ENCODE peak calls at places on chromosomes 7 and 10, in four cellular contexts. Z, S, C and R are unnamed samples. For H3K27me3, the result is how much of the 10 kb centered on the place peaks cover.

GRCh38 chr10:79502561-79503309 is 9.6 kb upstream of the EIF5AL1 start:
- DNase-seq in Z (no peak), S (peak), C (no peak), R (peak)

GRCh38 chr7:101537935-101538595 is 91.0 kb downstream of the MYL10 start:
- DNase-seq in Z (no peak), S (no peak), C (no peak), R (peak)

GRCh38 chr7:87564290-87564963 is 36.3 kb downstream of the ABCB1 start:
- DNase-seq in Z (no peak), S (no peak), C (no peak), R (no peak)

GRCh38 chr7:151087247-151088018 is 1.2 kb downstream of the AGAP3 start:
- DNase-seq in Z (peak), S (peak), C (peak), R (peak)

GRCh38 chr7:91247497-91247896 is 16.7 kb upstream of the FZD1 start:
- DNase-seq in Z (no peak), S (no peak), C (no peak), R (no peak)

GRCh38 chr7:30173058-30173897 is 38.5 kb downstream of the MTURN start:
- DNase-seq in Z (peak), S (peak), C (peak), R (peak)

GRCh38 chr7:105389090-105389650 is 449 bp upstream of the SRPK2 start:
- DNase-seq in Z (peak), S (no peak), C (peak), R (peak)

GRCh38 chr10:76514891-76515290 is 1083.5 kb downstream of the LRMDA start:
- DNase-seq in Z (no peak), S (no peak), C (no peak), R (no peak)

GRCh38 chr10:6204063-6204340 is 1.3 kb downstream of the PFKFB3 start:
- DNase-seq in Z (peak), S (peak), C (no peak), R (peak)

GRCh38 chr7:155992974-155993373 is 180.7 kb upstream of the SHH start:
- DNase-seq in Z (peak), S (no peak), C (no peak), R (no peak)

GRCh38 chr7:36279251-36279925 is 110.3 kb upstream of the ANLN start:
- DNase-seq in Z (no peak), S (no peak), C (no peak), R (no peak)

GRCh38 chr7:20331231-20331880 is 656 bp downstream of the ITGB8 start:
- DNase-seq in Z (peak), S (peak), C (peak), R (peak)

GRCh38 chr10:112241651-112242341 is 41.4 kb upstream of the TECTB start:
- DNase-seq in Z (no peak), S (no peak), C (no peak), R (no peak)

GRCh38 chr10:93039721-93040120 is 20.9 kb upstream of the CYP26C1 start:
- DNase-seq in Z (no peak), S (no peak), C (no peak), R (no peak)

GRCh38 chr7:131057524-131058065 is 270.1 kb upstream of the MKLN1 start:
- DNase-seq in Z (no peak), S (no peak), C (no peak), R (no peak)

GRCh38 chr10:73629165-73629564 is 12.1 kb downstream of the MYOZ1 start:
- DNase-seq in Z (no peak), S (no peak), C (no peak), R (no peak)

GRCh38 chr10:84993251-84994035 is 665.1 kb downstream of the CCSER2 start:
- DNase-seq in Z (no peak), S (no peak), C (no peak), R (no peak)

GRCh38 chr10:21627331-21627730 is 93.3 kb downstream of the MLLT10 start:
- DNase-seq in Z (no peak), S (no peak), C (no peak), R (no peak)

GRCh38 chr7:68873616-68874015 is 724.7 kb upstream of the AUTS2 start:
- DNase-seq in Z (no peak), S (no peak), C (no peak), R (no peak)

GRCh38 chr7:44189286-44189992 is at the start of gene GCK:
- DNase-seq in Z (peak), S (no peak), C (no peak), R (no peak)

GRCh38 chr10:21518629-21519321 is 6.7 kb downstream of the SKIDA1 start:
- DNase-seq in Z (no peak), S (peak), C (no peak), R (no peak)

GRCh38 chr7:28858206-28858605 is 99.9 kb downstream of the TRIL start:
- DNase-seq in Z (no peak), S (no peak), C (no peak), R (no peak)

GRCh38 chr10:22539579-22540160 is 174.7 kb downstream of the PIP4K2A start:
- DNase-seq in Z (no peak), S (no peak), C (no peak), R (no peak)

GRCh38 chr7:116511552-116512523 is 12.3 kb downstream of the CAV2 start:
- DNase-seq in Z (no peak), S (no peak), C (no peak), R (no peak)

DNA sequence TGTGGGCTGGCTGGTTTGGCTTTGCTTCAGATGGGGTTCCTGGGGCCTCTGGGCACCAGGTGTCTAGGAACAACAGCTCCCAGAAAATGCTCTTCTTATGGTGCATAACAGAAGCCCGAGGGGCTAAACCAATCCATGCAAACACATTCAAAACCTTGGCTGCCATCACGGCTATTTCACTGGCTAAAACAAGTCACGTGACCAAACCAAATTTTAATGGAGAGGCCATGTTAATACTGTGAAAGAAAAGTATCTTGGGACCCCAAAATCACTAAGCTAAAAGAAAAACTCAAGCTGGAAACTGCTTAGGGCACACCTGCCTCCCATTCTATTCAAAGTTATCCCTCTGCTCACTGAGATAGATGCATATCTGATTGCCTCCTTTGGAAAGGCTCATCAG is 19.1 kb upstream of the KCNK18 start:
- DNase-seq in Z (no peak), S (no peak), C (no peak), R (no peak)
- H3K27me3 ChIP-seq in Z (under half), S (under half), C (half or more), R (under half)

GRCh38 chr10:80996615-80997193 is 459.0 kb downstream of the SH2D4B start:
- DNase-seq in Z (no peak), S (no peak), C (no peak), R (peak)
- H3K27me3 ChIP-seq in Z (under half), S (under half), C (under half), R (under half)

DNA sequence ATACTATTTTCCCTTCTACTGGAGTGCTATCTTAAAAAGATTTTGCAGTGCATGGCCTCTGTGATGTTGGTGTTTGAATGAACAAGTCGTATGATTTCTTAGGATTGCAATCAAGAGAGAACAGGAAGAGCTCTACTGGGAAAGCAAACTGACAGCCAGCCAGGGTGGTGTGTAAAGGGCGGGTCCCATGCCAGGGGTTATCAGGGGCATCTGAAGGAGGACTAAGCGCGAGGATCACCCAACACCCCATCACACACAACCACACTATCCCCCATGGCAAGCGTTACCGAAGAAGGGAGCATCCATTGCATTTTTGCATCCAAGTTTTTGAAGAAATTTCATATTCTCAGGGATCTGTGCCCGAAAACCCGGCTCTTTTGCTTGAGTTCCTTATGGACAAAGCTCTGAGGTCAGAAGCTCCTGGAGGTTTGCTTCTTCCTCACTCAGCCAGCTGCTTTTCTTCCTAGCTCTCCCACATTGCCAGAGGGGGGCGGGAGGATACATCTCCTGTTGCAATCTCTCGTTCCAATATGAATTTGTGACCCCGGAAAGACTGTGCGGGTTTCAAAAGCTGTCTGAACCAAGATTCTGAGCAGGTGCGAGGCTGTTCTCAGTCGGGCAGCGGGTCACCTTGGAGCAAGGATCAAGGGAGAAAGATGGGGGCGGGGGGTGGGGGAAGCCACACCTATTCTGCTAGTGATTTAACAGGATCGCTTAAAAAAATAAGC is 5.2 kb downstream of the NEUROD6 start:
- DNase-seq in Z (no peak), S (no peak), C (no peak), R (no peak)
- H3K27me3 ChIP-seq in Z (under half), S (under half), C (half or more), R (under half)

GRCh38 chr10:71459513-71459912 is 62.8 kb downstream of the CDH23 start:
- DNase-seq in Z (no peak), S (no peak), C (no peak), R (no peak)
- H3K27me3 ChIP-seq in Z (under half), S (under half), C (under half), R (under half)

DNA sequence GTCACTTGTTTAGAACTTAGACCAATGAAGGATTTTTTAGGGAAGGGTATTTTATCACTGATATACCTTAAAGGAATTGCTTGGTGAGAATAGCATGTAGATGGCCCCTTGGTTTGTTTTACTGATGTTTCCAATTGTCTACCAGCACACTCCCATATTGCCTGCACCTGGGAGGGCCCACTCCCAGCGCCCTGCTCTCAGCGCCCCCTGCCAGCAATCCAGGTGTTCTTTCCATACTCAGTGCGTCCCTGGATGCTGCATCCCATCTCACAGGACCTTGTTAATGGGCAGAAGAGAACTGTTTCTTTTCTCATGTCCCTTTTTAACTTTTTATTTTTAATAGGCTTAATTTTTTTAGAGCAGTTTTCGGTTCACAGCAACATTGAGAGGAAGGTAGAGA is 24.1 kb upstream of the SFRP5 start:
- DNase-seq in Z (no peak), S (no peak), C (no peak), R (no peak)
- H3K27me3 ChIP-seq in Z (under half), S (under half), C (under half), R (under half)

DNA sequence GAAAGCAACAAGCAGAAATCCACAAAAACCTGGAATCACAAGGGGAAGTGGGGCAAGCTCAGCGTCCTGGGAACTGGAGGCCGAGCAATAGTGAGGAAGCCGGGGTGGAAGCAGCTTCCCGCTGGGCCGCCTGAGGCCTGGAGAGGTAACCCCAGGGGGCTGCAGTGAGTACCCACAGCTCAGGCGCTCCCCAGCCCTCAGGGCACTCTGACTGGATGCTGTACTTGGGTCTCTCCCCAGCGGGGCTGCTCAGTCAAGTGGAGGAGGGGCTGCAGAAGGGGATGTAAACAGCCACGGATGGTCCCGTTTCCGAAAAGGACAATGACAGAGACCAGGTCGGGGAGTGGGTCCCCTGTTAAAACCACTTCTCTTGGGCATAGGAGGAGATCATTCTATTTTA is 50.3 kb downstream of the SLIT1 start:
- DNase-seq in Z (no peak), S (no peak), C (no peak), R (no peak)
- H3K27me3 ChIP-seq in Z (under half), S (under half), C (half or more), R (under half)

GRCh38 chr10:110510086-110510485 is 12.4 kb downstream of the DUSP5 start:
- DNase-seq in Z (no peak), S (no peak), C (no peak), R (no peak)

GRCh38 chr10:110510730-110511129 is 13.0 kb downstream of the DUSP5 start:
- DNase-seq in Z (no peak), S (no peak), C (no peak), R (no peak)

GRCh38 chr10:110508806-110509544 is 11.3 kb downstream of the DUSP5 start:
- DNase-seq in Z (no peak), S (no peak), C (peak), R (peak)

GRCh38 chr10:110508389-110508788 is 10.7 kb downstream of the DUSP5 start:
- DNase-seq in Z (no peak), S (no peak), C (no peak), R (no peak)

GRCh38 chr10:110509560-110509959 is 11.9 kb downstream of the DUSP5 start:
- DNase-seq in Z (no peak), S (no peak), C (no peak), R (no peak)
- H3K27me3 ChIP-seq in Z (under half), S (under half), C (under half), R (under half)